ENCODE peak calls at places on chromosomes 7 and 10, in four cellular contexts. One of them, this sample, is unnamed. For H3K4me1, the result is how much of the 10 kb centered on the place peaks cover.

GRCh38 chr7:94434031-94434430 is 39.3 kb downstream of the COL1A2 start:
- DNase-seq in effector memory CD4-positive, alpha-beta T cell: no peak
- DNase-seq in endodermal cell: no peak
- DNase-seq in uterus: no peak
- DNase-seq in this sample: no peak

GRCh38 chr7:67364441-67365017 is 367.9 kb downstream of the TYW1 start:
- DNase-seq in effector memory CD4-positive, alpha-beta T cell: no peak
- DNase-seq in endodermal cell: peak
- DNase-seq in uterus: no peak
- DNase-seq in this sample: no peak

GRCh38 chr7:94396606-94397005 is 1.9 kb downstream of the COL1A2 start:
- DNase-seq in effector memory CD4-positive, alpha-beta T cell: no peak
- DNase-seq in endodermal cell: no peak
- DNase-seq in uterus: peak
- DNase-seq in this sample: no peak

GRCh38 chr10:15814565-15814964 is 45.7 kb downstream of the MINDY3 start:
- DNase-seq in effector memory CD4-positive, alpha-beta T cell: no peak
- DNase-seq in endodermal cell: no peak
- DNase-seq in uterus: no peak
- DNase-seq in this sample: no peak

GRCh38 chr10:30324448-30325110 is 24.5 kb downstream of the MTPAP start:
- DNase-seq in effector memory CD4-positive, alpha-beta T cell: no peak
- DNase-seq in endodermal cell: no peak
- DNase-seq in uterus: no peak
- DNase-seq in this sample: no peak

GRCh38 chr7:24829787-24830186 is 72.5 kb upstream of the GSDME start:
- DNase-seq in effector memory CD4-positive, alpha-beta T cell: no peak
- DNase-seq in endodermal cell: no peak
- DNase-seq in uterus: no peak
- DNase-seq in this sample: no peak

GRCh38 chr7:798921-799470 is 33.3 kb upstream of the SUN1 start:
- DNase-seq in effector memory CD4-positive, alpha-beta T cell: no peak
- DNase-seq in endodermal cell: no peak
- DNase-seq in uterus: no peak
- DNase-seq in this sample: no peak

GRCh38 chr10:31603245-31604087 is 284.4 kb downstream of the ZEB1 start:
- DNase-seq in effector memory CD4-positive, alpha-beta T cell: peak
- DNase-seq in endodermal cell: peak
- DNase-seq in uterus: peak
- DNase-seq in this sample: peak

GRCh38 chr10:96917628-96918027 is 85.5 kb downstream of the LCOR start:
- DNase-seq in effector memory CD4-positive, alpha-beta T cell: no peak
- DNase-seq in endodermal cell: no peak
- DNase-seq in uterus: no peak
- DNase-seq in this sample: no peak
- H3K27ac ChIP-seq in effector memory CD4-positive, alpha-beta T cell: no peak
- H3K27ac ChIP-seq in endodermal cell: no peak
- H3K27ac ChIP-seq in uterus: no peak
- H3K27ac ChIP-seq in this sample: peak

DNA sequence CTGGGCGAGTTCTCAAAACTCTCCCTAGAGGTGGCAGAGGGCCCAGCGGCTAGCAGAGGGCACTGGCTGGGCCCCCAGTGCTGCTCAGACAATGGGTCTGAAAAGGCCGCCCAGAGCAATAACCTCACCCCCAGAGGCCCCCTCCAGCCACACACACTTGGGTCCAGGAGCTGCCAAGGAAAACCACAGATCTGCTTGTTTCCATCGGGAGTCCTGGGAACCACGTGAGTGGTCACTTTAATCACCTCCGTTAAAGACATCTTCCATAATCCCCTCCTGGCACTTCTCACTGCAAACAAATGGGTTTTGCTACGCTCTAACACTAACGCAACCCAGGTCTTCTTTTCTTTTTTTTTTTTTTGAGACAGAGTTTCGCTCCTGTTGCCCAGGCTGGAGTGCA is 30.0 kb downstream of the NUDT1 start:
- DNase-seq in effector memory CD4-positive, alpha-beta T cell: no peak
- DNase-seq in endodermal cell: no peak
- DNase-seq in uterus: no peak
- DNase-seq in this sample: no peak
- H3K4me1 ChIP-seq in effector memory CD4-positive, alpha-beta T cell: under half
- H3K4me1 ChIP-seq in endodermal cell: under half
- H3K4me1 ChIP-seq in uterus: under half
- H3K4me1 ChIP-seq in this sample: under half

GRCh38 chr7:6259257-6259656 is 13.2 kb downstream of the CYTH3 start:
- DNase-seq in effector memory CD4-positive, alpha-beta T cell: no peak
- DNase-seq in endodermal cell: no peak
- DNase-seq in uterus: no peak
- DNase-seq in this sample: no peak

GRCh38 chr7:6261699-6262098 is 10.7 kb downstream of the CYTH3 start:
- DNase-seq in effector memory CD4-positive, alpha-beta T cell: no peak
- DNase-seq in endodermal cell: no peak
- DNase-seq in uterus: no peak
- DNase-seq in this sample: no peak

GRCh38 chr7:6258440-6259182 is 13.8 kb downstream of the CYTH3 start:
- DNase-seq in effector memory CD4-positive, alpha-beta T cell: no peak
- DNase-seq in endodermal cell: no peak
- DNase-seq in uterus: no peak
- DNase-seq in this sample: no peak

GRCh38 chr7:6262206-6262605 is 10.2 kb downstream of the CYTH3 start:
- DNase-seq in effector memory CD4-positive, alpha-beta T cell: no peak
- DNase-seq in endodermal cell: no peak
- DNase-seq in uterus: no peak
- DNase-seq in this sample: no peak

GRCh38 chr7:6260291-6261183 is 11.9 kb downstream of the CYTH3 start:
- DNase-seq in effector memory CD4-positive, alpha-beta T cell: no peak
- DNase-seq in endodermal cell: no peak
- DNase-seq in uterus: no peak
- DNase-seq in this sample: no peak
- H3K27ac ChIP-seq in effector memory CD4-positive, alpha-beta T cell: no peak
- H3K27ac ChIP-seq in endodermal cell: no peak
- H3K27ac ChIP-seq in uterus: peak
- H3K27ac ChIP-seq in this sample: peak

DNA sequence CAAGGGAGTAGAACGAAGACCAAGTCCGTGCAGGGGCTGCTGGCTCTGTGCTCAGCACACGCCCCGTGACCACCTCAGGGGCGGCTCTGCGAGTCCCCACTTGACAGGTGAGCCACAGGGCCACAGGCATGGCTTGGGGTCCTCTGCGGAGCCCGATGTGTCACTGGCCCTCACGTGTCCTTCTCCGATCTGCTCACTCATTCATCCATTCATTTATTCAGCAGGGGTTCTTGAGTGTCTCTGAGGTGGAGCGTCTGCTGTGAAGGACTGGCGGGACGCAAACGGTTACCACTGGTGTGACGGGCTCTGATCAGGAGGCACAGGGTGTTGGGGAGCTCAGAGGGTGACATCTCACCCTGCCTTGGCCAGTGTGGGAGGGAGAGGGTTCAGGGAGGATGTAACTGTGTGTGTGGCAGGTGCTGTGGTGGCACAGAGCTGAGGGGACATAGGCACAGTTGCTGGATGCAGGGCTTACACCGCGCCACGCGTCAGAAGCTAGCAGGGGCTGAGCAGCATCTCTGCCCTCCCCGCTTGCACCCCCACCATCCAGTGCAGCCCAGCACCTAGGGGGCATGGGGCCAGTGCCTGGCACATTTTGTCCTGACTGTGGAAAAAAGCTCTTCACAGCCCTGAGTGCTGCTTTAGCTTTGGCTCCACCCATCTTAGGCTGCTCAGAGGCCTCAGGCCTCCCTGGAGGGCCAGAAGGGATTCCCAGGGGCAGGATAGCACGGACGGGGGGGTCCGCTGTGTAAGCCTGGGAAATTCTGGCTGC is 116.8 kb downstream of the LHPP start:
- DNase-seq in effector memory CD4-positive, alpha-beta T cell: no peak
- DNase-seq in endodermal cell: no peak
- DNase-seq in uterus: no peak
- DNase-seq in this sample: no peak
- H3K4me1 ChIP-seq in effector memory CD4-positive, alpha-beta T cell: under half
- H3K4me1 ChIP-seq in endodermal cell: under half
- H3K4me1 ChIP-seq in uterus: under half
- H3K4me1 ChIP-seq in this sample: under half

GRCh38 chr10:13722747-13723657 is 136.2 kb downstream of the PRPF18 start:
- DNase-seq in effector memory CD4-positive, alpha-beta T cell: no peak
- DNase-seq in endodermal cell: no peak
- DNase-seq in uterus: no peak
- DNase-seq in this sample: no peak
- H3K27ac ChIP-seq in effector memory CD4-positive, alpha-beta T cell: no peak
- H3K27ac ChIP-seq in endodermal cell: no peak
- H3K27ac ChIP-seq in uterus: no peak
- H3K27ac ChIP-seq in this sample: no peak

GRCh38 chr7:155739538-155740140 is 72.6 kb downstream of the SHH start:
- DNase-seq in effector memory CD4-positive, alpha-beta T cell: no peak
- DNase-seq in endodermal cell: no peak
- DNase-seq in uterus: no peak
- DNase-seq in this sample: no peak

GRCh38 chr7:155741061-155741460 is 71.2 kb downstream of the SHH start:
- DNase-seq in effector memory CD4-positive, alpha-beta T cell: no peak
- DNase-seq in endodermal cell: peak
- DNase-seq in uterus: no peak
- DNase-seq in this sample: no peak

GRCh38 chr7:155738104-155738503 is 74.2 kb downstream of the SHH start:
- DNase-seq in effector memory CD4-positive, alpha-beta T cell: no peak
- DNase-seq in endodermal cell: no peak
- DNase-seq in uterus: no peak
- DNase-seq in this sample: no peak

GRCh38 chr7:155737590-155737989 is 74.7 kb downstream of the SHH start:
- DNase-seq in effector memory CD4-positive, alpha-beta T cell: no peak
- DNase-seq in endodermal cell: no peak
- DNase-seq in uterus: no peak
- DNase-seq in this sample: no peak

DNA sequence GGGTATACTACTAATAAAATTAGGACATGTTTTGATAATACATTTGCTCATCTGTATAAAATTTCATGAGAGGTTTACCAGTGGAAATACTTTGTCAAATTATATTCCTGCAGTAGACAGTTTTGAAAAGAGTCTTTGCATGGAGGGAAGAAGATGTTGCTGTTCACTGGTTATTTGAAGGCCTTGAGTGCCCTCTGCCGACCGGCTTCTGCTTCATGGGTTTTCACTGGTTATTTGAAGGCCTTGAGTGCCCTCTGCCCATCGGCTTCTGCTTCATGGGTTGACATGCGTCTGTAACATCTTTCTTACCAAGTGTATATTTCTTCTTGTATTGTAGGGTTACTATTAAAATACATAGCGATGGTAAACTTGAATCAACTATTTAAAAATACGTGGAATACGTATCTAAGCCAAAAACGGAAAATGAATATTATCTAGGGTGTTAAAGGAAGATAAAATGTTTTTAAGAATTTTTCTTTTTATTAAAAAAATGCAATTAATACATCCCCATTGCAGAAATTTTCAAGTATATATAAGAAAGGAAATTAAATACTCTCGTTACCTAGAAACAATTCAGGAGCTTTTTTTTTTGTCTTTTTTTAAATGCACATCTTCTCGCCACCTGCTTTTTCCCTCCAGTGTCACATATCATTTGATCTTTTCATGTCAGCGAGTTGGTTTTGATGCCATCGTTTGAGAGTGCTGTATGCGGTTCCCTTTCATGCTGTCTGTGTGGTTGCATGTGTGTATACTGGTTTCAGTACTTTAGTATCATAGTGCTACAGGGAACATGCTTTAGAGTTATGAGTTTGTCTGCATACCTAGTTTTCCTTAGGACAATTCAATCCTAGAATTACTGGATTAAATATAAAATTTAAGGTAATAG is 73.4 kb downstream of the SHH start:
- DNase-seq in effector memory CD4-positive, alpha-beta T cell: peak
- DNase-seq in endodermal cell: peak
- DNase-seq in uterus: peak
- DNase-seq in this sample: peak
- H3K4me1 ChIP-seq in effector memory CD4-positive, alpha-beta T cell: under half
- H3K4me1 ChIP-seq in endodermal cell: under half
- H3K4me1 ChIP-seq in uterus: under half
- H3K4me1 ChIP-seq in this sample: under half

This sample was measured in left ventricle myocardium inferior.